ENCODE peak calls at places on chromosomes 6 and 20, in nine cellular contexts. S is A549, I is body of pancreas, V is tibial nerve, Q is transverse colon, C is stomach, D is prostate gland, U is esophagus squamous epithelium, N is endothelial cell of umbilical vein. A is an unnamed sample.

GRCh38 chr6:12001004-12001705 is 11.0 kb upstream of the HIVEP1 start:
- DNase-seq in S (no peak), I (peak; percentile 15), V (peak; percentile 20), Q (no peak), C (no peak), D (no peak), U (no peak), N (no peak), A (no peak)

GRCh38 chr6:89970609-89971337 is 76.5 kb downstream of the GJA10 start:
- DNase-seq in S (peak; percentile 33), I (peak; percentile 66), V (peak; percentile 48), Q (no peak), C (peak; percentile 29), D (peak; percentile 40), U (no peak), N (peak; percentile 58), A (peak; percentile 43)

GRCh38 chr20:36399147-36399968 is 93.2 kb downstream of the DLGAP4 start:
- DNase-seq in S (peak; percentile 75), I (peak; percentile 48), V (peak; percentile 7), Q (peak; percentile 38), C (peak; percentile 33), D (no peak), U (no peak), N (peak; percentile 73), A (no peak)

GRCh38 chr20:59006864-59007757 is at the start of gene CTSZ:
- DNase-seq in S (peak; percentile 32), I (peak; percentile 71), V (no peak), Q (peak; percentile 88), C (peak; percentile 67), D (no peak), U (no peak), N (peak; percentile 34), A (peak; percentile 46)

GRCh38 chr6:157201083-157201482 is 122.2 kb downstream of the TMEM242 start:
- DNase-seq in S (no peak), I (no peak), V (no peak), Q (no peak), C (no peak), D (no peak), U (no peak), N (no peak), A (no peak)

GRCh38 chr6:129785081-129785755 is 75.2 kb upstream of the ARHGAP18 start:
- DNase-seq in S (no peak), I (no peak), V (no peak), Q (no peak), C (no peak), D (no peak), U (no peak), N (no peak), A (no peak)

GRCh38 chr6:153062516-153062915 is 60.0 kb upstream of the MTRF1L start:
- DNase-seq in S (no peak), I (no peak), V (no peak), Q (no peak), C (no peak), D (no peak), U (no peak), N (no peak), A (no peak)

GRCh38 chr20:35506872-35507638 is 22.4 kb downstream of the C20orf173 start:
- DNase-seq in S (no peak), I (no peak), V (no peak), Q (no peak), C (no peak), D (no peak), U (no peak), N (no peak), A (no peak)

GRCh38 chr6:22809380-22809779 is 240.0 kb downstream of the HDGFL1 start:
- DNase-seq in S (no peak), I (no peak), V (no peak), Q (no peak), C (no peak), D (no peak), U (no peak), N (no peak), A (no peak)

GRCh38 chr6:15359335-15359862 is 113.5 kb downstream of the JARID2 start:
- DNase-seq in S (no peak), I (no peak), V (no peak), Q (no peak), C (no peak), D (no peak), U (no peak), N (no peak), A (no peak)

GRCh38 chr6:15362274-15363160 is 116.6 kb downstream of the JARID2 start:
- DNase-seq in S (no peak), I (no peak), V (no peak), Q (no peak), C (no peak), D (no peak), U (no peak), N (no peak), A (no peak)

GRCh38 chr6:15357832-15358231 is 112.0 kb downstream of the JARID2 start:
- DNase-seq in S (no peak), I (no peak), V (no peak), Q (no peak), C (no peak), D (no peak), U (no peak), N (no peak), A (no peak)

GRCh38 chr6:15358579-15359327 is 112.9 kb downstream of the JARID2 start:
- DNase-seq in S (no peak), I (no peak), V (no peak), Q (no peak), C (no peak), D (no peak), U (no peak), N (no peak), A (no peak)

DNA sequence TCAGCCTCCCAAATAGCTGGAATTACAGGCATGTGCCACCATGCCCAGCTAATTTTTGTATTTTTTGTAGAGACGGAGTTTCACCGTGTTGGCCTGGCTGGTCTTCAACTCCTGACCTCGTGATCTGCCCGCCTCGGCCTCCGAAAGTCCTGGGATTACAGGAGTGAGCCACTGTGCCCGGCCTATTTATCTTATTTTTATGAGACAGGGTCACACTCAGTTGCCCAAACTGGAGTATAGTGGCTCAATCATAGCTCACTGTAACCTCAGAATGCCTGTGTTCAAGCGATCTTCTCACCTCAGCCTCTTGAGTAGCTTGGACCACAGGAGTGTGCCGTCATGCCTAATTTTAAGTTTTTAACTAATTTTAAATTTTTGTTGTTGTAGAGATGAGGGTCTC is 114.4 kb downstream of the JARID2 start:
- DNase-seq in S (no peak), I (no peak), V (no peak), Q (no peak), C (no peak), D (no peak), U (no peak), N (no peak), A (no peak)
- H3K4me1 ChIP-seq in S (peaks cover 37% of the 10 kb centered on the region), I (peaks cover 29% of the 10 kb centered on the region), V (no peaks in the 10 kb centered on the region), Q (peaks cover 11% of the 10 kb centered on the region), C (peaks cover 13% of the 10 kb centered on the region), D (no peaks in the 10 kb centered on the region), U (peaks cover 40% of the 10 kb centered on the region), N (no peaks in the 10 kb centered on the region), A (peaks cover 23% of the 10 kb centered on the region)

DNA sequence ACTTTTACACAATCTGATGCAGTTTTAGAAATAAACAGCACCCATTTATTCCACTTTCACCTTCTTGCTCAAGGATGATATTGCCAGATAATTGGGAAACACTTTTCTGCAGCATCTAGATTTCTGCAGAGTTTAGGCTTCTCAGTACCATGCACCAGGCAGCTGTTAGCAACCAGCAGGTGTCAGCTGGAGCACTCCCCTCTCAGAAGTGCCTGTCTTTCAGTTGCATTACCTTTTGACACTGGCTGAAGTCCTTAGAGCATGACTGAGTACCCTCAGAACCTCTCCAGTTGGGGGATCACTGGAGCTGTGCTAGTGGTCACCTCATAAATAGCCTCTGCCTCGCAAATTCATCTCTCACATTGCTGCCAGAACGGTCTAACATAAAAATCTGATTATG is 91.2 kb downstream of the DNAH8 start:
- DNase-seq in S (no peak), I (no peak), V (no peak), Q (no peak), C (no peak), D (no peak), U (no peak), N (no peak), A (no peak)
- TF ChIP-seq CTCF in S (no peak), I (no peak), V (no peak), Q (no peak), C (no peak), D (no peak), U (no peak), N (no peak), A (no peak)

GRCh38 chr6:43770417-43771209 is 602 bp downstream of the VEGFA start:
- DNase-seq in S (peak; percentile 67), I (peak; percentile 80), V (no peak), Q (peak; percentile 66), C (peak; percentile 63), D (peak; percentile 55), U (no peak), N (peak; percentile 65), A (peak; percentile 87)

GRCh38 chr6:43768506-43768860 is 1.5 kb upstream of the VEGFA start:
- DNase-seq in S (no peak), I (no peak), V (no peak), Q (no peak), C (no peak), D (no peak), U (no peak), N (no peak), A (no peak)

GRCh38 chr6:43768983-43769525 is 957 bp upstream of the VEGFA start:
- DNase-seq in S (no peak), I (peak; percentile 40), V (no peak), Q (no peak), C (no peak), D (no peak), U (no peak), N (no peak), A (no peak)

GRCh38 chr6:43771210-43771857 is 1.3 kb downstream of the VEGFA start:
- DNase-seq in S (peak; percentile 49), I (peak; percentile 84), V (no peak), Q (peak; percentile 78), C (peak; percentile 76), D (peak; percentile 47), U (no peak), N (peak; percentile 67), A (peak; percentile 84)

GRCh38 chr6:43769526-43770416 is at the start of gene VEGFA:
- DNase-seq in S (peak; percentile 85), I (peak; percentile 92), V (peak; percentile 93), Q (peak; percentile 92), C (peak; percentile 92), D (peak; percentile 88), U (peak; percentile 58), N (peak; percentile 86), A (peak; percentile 94)
- TF ChIP-seq POLR2A in S (peak; percentile 92), I (peak; percentile 89), V (no peak), Q (peak; percentile 94), C (peak; percentile 50), D (peak; percentile 92), U (peak; percentile 77), N (peak; percentile 33), A (peak; percentile 53)

DNA sequence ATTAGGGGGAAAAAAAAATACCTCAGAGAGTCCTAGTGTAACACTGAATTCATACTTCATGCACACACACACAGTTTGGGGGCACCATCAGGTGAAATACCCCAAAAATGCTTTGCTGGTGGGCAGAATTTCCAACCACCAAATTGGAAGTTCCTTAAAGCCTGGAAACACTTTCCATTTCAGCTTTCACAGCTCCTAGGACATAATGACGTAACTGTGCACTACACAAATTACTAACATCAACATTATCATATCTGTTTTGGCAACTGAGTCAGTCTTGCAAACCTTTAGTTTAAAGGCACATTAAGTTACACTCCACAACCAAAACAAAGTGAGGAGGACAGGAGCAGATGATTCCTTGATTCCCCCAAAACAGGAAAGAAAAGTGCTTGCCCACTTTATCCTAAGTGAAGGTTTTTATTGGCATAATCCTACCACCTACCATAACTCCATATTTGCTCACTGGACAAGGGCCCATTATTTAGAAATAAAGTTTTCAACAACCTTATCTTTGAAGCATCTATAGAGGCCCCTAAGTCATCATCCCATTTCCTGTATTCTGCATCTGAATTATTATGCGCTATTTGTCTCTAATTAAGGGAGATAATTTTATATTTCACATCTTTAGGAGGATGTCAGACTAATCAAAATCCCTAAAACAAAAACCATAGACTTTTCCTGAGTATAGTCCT is 3.4 kb downstream of the MBOAT1 start:
- DNase-seq in S (no peak), I (no peak), V (no peak), Q (no peak), C (no peak), D (no peak), U (no peak), N (no peak), A (no peak)
- H3K4me1 ChIP-seq in S (peaks cover 15% of the 10 kb centered on the region), I (peaks cover 44% of the 10 kb centered on the region), V (no peaks in the 10 kb centered on the region), Q (peaks cover 47% of the 10 kb centered on the region), C (peaks cover 72% of the 10 kb centered on the region), D (peaks cover 3% of the 10 kb centered on the region), U (peaks cover 83% of the 10 kb centered on the region), N (peaks cover 15% of the 10 kb centered on the region), A (peaks cover 22% of the 10 kb centered on the region)